ENCODE peak calls at places on chromosomes 13 and 19, in six cellular contexts. J is ovary, B is A549, I is stomach, T is H1, E is tibial nerve. P is an unnamed sample.

GRCh38 chr19:32550666-32551065 is 30.3 kb upstream of the PDCD5 start:
- DNase-seq in J (no peak), B (no peak), I (no peak), T (no peak), E (no peak), P (no peak)

GRCh38 chr19:10872551-10873107 is 1.3 kb downstream of the CARM1 start:
- DNase-seq in J (no peak), B (no peak), I (no peak), T (no peak), E (no peak), P (no peak)

GRCh38 chr13:101424381-101425155 is 8.3 kb upstream of the NALCN start:
- DNase-seq in J (no peak), B (no peak), I (no peak), T (no peak), E (no peak), P (no peak)

GRCh38 chr19:1883784-1884183 is 1.5 kb downstream of the ABHD17A start:
- DNase-seq in J (no peak), B (no peak), I (no peak), T (no peak), E (no peak), P (no peak)

GRCh38 chr13:70108276-70108845 is at the start of gene KLHL1:
- DNase-seq in J (no peak), B (no peak), I (no peak), T (no peak), E (no peak), P (no peak)

GRCh38 chr19:2240881-2241760 is 4.5 kb downstream of the SF3A2 start:
- DNase-seq in J (no peak), B (no peak), I (no peak), T (no peak), E (no peak), P (no peak)

GRCh38 chr13:31952641-31953380 is 78.8 kb upstream of the FRY start:
- DNase-seq in J (no peak), B (no peak), I (no peak), T (no peak), E (no peak), P (no peak)

GRCh38 chr19:58562126-58563033 is 4.0 kb upstream of the UBE2M start:
- DNase-seq in J (peak), B (no peak), I (peak), T (no peak), E (no peak), P (no peak)

GRCh38 chr13:114064516-114065140 is 67.8 kb downstream of the RASA3 start:
- DNase-seq in J (peak), B (peak), I (peak), T (no peak), E (no peak), P (peak)

GRCh38 chr13:95020298-95020987 is 280.8 kb downstream of the ABCC4 start:
- DNase-seq in J (no peak), B (no peak), I (no peak), T (no peak), E (no peak), P (no peak)

GRCh38 chr19:57888494-57889231 is at the start of gene ZNF814:
- DNase-seq in J (peak), B (peak), I (peak), T (peak), E (peak), P (peak)

GRCh38 chr13:23460309-23460708 is 26.8 kb upstream of the SACS start:
- DNase-seq in J (no peak), B (no peak), I (no peak), T (no peak), E (no peak), P (no peak)

GRCh38 chr13:42064259-42064658 is 15.8 kb downstream of the DGKH start:
- DNase-seq in J (no peak), B (no peak), I (no peak), T (no peak), E (no peak), P (no peak)

GRCh38 chr13:42814868-42815267 is 33.5 kb downstream of the FAM216B start:
- DNase-seq in J (no peak), B (no peak), I (no peak), T (no peak), E (no peak), P (no peak)

GRCh38 chr13:29573190-29573589 is 22.3 kb downstream of the SLC7A1 start:
- DNase-seq in J (no peak), B (no peak), I (peak), T (no peak), E (no peak), P (no peak)

GRCh38 chr13:74090397-74090796 is 43.8 kb downstream of the KLF12 start:
- DNase-seq in J (no peak), B (no peak), I (no peak), T (no peak), E (no peak), P (no peak)

DNA sequence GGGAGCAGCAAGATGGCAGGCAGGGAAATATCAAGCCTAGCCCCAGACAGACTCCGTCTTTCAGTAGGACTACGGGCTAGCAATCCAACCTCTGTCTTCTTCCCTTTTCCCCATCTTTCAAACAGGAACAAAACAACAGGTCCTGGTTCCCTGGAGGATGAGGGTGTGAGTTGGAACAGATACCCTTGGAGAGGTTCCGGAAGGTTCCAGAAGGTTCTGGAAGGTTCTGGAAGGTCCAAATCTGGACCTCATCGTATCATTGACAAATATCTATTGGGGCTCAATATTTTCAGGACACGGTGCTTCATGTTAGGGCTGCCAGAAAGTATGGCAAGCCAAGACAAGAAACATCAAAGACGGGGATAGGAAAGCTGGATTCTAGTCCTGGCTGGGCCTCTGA is 28.5 kb upstream of the FEM1A start:
- DNase-seq in J (no peak), B (no peak), I (no peak), T (no peak), E (no peak), P (no peak)
- H3K27ac ChIP-seq in J (no peak), B (no peak), I (no peak), T (no peak), E (no peak), P (no peak)

GRCh38 chr13:46134961-46135522 is 30.2 kb upstream of the CPB2 start:
- DNase-seq in J (no peak), B (no peak), I (peak), T (no peak), E (no peak), P (no peak)
- TF ChIP-seq EP300 in J (no peak), B (no peak), I (no peak), T (no peak), E (no peak), P (no peak)

DNA sequence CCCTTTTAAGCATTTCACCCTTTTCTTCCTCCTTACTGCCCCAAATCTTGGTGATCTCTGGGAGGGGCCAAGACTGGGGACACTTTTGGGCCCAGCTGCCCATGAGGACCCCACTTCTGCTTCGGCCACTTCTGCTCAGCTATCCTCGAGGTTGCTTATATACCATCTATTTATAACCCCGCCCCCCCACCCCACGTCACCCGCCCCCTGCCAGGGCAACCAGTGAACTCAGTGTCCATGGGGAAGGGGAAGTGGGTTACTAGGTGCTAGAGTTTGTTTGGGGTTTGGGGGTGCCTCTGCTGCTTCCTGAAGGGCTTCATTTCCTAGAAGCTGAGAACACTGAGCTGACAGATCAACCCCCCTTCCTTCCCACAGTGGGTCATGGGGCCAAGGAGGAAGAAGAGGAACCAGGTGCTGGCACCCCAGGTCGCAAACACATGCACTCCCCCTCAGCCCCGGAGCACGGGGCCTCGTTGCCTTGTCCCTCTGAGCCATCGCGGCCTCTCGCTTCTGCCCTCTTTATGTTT is 6.1 kb upstream of the ADGRE5 start:
- DNase-seq in J (no peak), B (no peak), I (peak), T (no peak), E (no peak), P (no peak)
- H3K27ac ChIP-seq in J (no peak), B (no peak), I (peak), T (no peak), E (peak), P (peak)

DNA sequence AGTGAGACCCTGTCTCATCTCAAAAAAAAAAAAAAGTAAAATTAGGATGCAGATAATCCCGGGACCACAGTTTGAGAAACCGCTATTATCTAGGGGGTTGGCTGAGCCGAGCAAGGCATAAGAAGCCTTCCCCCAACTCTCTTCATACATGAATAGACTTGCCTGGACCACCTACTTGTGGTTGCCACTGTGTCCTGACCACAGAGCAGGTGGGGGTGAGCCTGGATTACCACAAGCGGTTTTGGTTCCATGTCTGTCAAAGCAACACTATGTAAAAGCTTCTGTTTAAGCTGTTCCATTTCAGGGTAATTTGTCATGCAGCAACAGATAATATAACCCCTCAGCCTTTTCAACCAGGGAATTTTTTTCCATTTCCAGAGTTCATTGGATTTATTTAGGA is 3.3 kb upstream of the NAPA start:
- DNase-seq in J (no peak), B (no peak), I (no peak), T (no peak), E (no peak), P (no peak)
- TF ChIP-seq EP300 in J (no peak), B (no peak), I (no peak), T (no peak), E (no peak), P (no peak)

DNA sequence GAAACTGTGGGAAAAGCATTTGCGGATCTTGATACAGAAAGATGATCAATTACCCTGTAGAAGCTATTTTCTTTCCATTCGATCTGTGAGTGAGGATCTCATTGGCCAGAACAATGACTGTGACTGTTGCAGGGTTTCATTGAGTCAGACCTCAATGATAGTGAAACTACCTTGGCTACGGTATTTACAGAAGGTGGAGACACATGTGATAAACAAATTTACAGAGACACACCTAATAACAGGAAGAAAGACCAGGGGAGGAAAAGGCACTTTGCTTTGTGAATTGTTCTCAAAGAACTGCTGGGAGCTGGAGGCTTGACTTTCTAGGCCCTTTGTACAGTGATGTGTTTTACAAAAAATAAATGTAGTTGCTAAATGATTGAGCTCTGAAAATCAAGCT is 19.9 kb upstream of the ARGLU1 start:
- DNase-seq in J (no peak), B (no peak), I (no peak), T (no peak), E (no peak), P (no peak)
- H3K27ac ChIP-seq in J (no peak), B (no peak), I (no peak), T (no peak), E (no peak), P (peak)

GRCh38 chr13:66665991-66666390 is 564.1 kb downstream of the PCDH9 start:
- DNase-seq in J (no peak), B (peak), I (no peak), T (no peak), E (no peak), P (no peak)
- TF ChIP-seq EP300 in J (no peak), B (no peak), I (no peak), T (no peak), E (no peak), P (no peak)

P was measured in suprapubic skin.